ENCODE peak calls at places on chromosomes 12 and 14, in four cellular contexts. One of them, this sample, is unnamed. For H3K4me1, the result is how much of the 10 kb centered on the place peaks cover.

GRCh38 chr12:104653730-104654328 is 197.1 kb downstream of the CHST11 start:
- DNase-seq in cardiac muscle cell: no peak
- DNase-seq in lower lobe of right lung: no peak
- DNase-seq in OCI-LY7: peak
- DNase-seq in this sample: no peak

GRCh38 chr12:14185441-14186192 is 179.9 kb upstream of the ATF7IP start:
- DNase-seq in OCI-LY7: peak
- DNase-seq in cardiac muscle cell: peak
- DNase-seq in lower lobe of right lung: no peak
- DNase-seq in this sample: no peak

GRCh38 chr12:42918387-42918786 is 328.8 kb upstream of the PRICKLE1 start:
- DNase-seq in OCI-LY7: no peak
- DNase-seq in cardiac muscle cell: peak
- DNase-seq in lower lobe of right lung: no peak
- DNase-seq in this sample: no peak

GRCh38 chr14:26200675-26201074 is 397.2 kb downstream of the NOVA1 start:
- DNase-seq in lower lobe of right lung: no peak
- DNase-seq in cardiac muscle cell: no peak
- DNase-seq in OCI-LY7: no peak
- DNase-seq in this sample: no peak

GRCh38 chr12:55906056-55906455 is 21.6 kb downstream of the PYM1 start:
- DNase-seq in lower lobe of right lung: no peak
- DNase-seq in OCI-LY7: no peak
- DNase-seq in cardiac muscle cell: no peak
- DNase-seq in this sample: no peak

GRCh38 chr12:52285851-52286530 is 5.3 kb downstream of the KRT81 start:
- DNase-seq in lower lobe of right lung: no peak
- DNase-seq in OCI-LY7: no peak
- DNase-seq in cardiac muscle cell: no peak
- DNase-seq in this sample: no peak

GRCh38 chr12:113468365-113469223 is 3.1 kb downstream of the LHX5 start:
- DNase-seq in cardiac muscle cell: peak
- DNase-seq in lower lobe of right lung: no peak
- DNase-seq in OCI-LY7: no peak
- DNase-seq in this sample: no peak

GRCh38 chr12:121812320-121812871 is 8.6 kb downstream of the SETD1B start:
- DNase-seq in lower lobe of right lung: peak
- DNase-seq in cardiac muscle cell: peak
- DNase-seq in OCI-LY7: peak
- DNase-seq in this sample: peak

GRCh38 chr12:103844296-103844695 is 3.3 kb upstream of the NT5DC3 start:
- DNase-seq in OCI-LY7: no peak
- DNase-seq in lower lobe of right lung: no peak
- DNase-seq in cardiac muscle cell: no peak
- DNase-seq in this sample: no peak

GRCh38 chr12:106133136-106134087 is 5.3 kb downstream of the NUAK1 start:
- DNase-seq in lower lobe of right lung: no peak
- DNase-seq in cardiac muscle cell: no peak
- DNase-seq in OCI-LY7: no peak
- DNase-seq in this sample: no peak

GRCh38 chr14:30214456-30215090 is 286.9 kb upstream of the PRKD1 start:
- DNase-seq in lower lobe of right lung: no peak
- DNase-seq in cardiac muscle cell: peak
- DNase-seq in OCI-LY7: peak
- DNase-seq in this sample: no peak

GRCh38 chr12:1666215-1666614 is 24.7 kb upstream of the ADIPOR2 start:
- DNase-seq in OCI-LY7: no peak
- DNase-seq in lower lobe of right lung: no peak
- DNase-seq in cardiac muscle cell: no peak
- DNase-seq in this sample: no peak

GRCh38 chr14:95440951-95441350 is 75.5 kb downstream of the SYNE3 start:
- DNase-seq in cardiac muscle cell: no peak
- DNase-seq in OCI-LY7: no peak
- DNase-seq in lower lobe of right lung: no peak
- DNase-seq in this sample: no peak

GRCh38 chr12:10214131-10214876 is 1.6 kb downstream of the GABARAPL1 start:
- DNase-seq in OCI-LY7: no peak
- DNase-seq in lower lobe of right lung: no peak
- DNase-seq in cardiac muscle cell: peak
- DNase-seq in this sample: no peak

GRCh38 chr14:94571395-94571794 is 9.8 kb upstream of the SERPINA5 start:
- DNase-seq in OCI-LY7: no peak
- DNase-seq in cardiac muscle cell: no peak
- DNase-seq in lower lobe of right lung: no peak
- DNase-seq in this sample: no peak

GRCh38 chr14:61514006-61514830 is 181.1 kb upstream of the HIF1A start:
- DNase-seq in OCI-LY7: no peak
- DNase-seq in lower lobe of right lung: no peak
- DNase-seq in cardiac muscle cell: no peak
- DNase-seq in this sample: no peak

GRCh38 chr12:127052491-127053232 is 1214.3 kb upstream of the TMEM132C start:
- DNase-seq in OCI-LY7: no peak
- DNase-seq in cardiac muscle cell: no peak
- DNase-seq in lower lobe of right lung: no peak
- DNase-seq in this sample: no peak

GRCh38 chr12:43148711-43149110 is 403.3 kb downstream of the ADAMTS20 start:
- DNase-seq in lower lobe of right lung: no peak
- DNase-seq in cardiac muscle cell: no peak
- DNase-seq in OCI-LY7: no peak
- DNase-seq in this sample: no peak

GRCh38 chr12:120820885-120821510 is 83.2 kb downstream of the SPPL3 start:
- DNase-seq in lower lobe of right lung: no peak
- DNase-seq in OCI-LY7: no peak
- DNase-seq in cardiac muscle cell: no peak
- DNase-seq in this sample: no peak

GRCh38 chr14:37329189-37330001 is 131.7 kb downstream of the MIPOL1 start:
- DNase-seq in lower lobe of right lung: no peak
- DNase-seq in OCI-LY7: no peak
- DNase-seq in cardiac muscle cell: no peak
- DNase-seq in this sample: no peak

GRCh38 chr14:53620325-53620716 is 336.3 kb downstream of the BMP4 start:
- DNase-seq in cardiac muscle cell: no peak
- DNase-seq in OCI-LY7: no peak
- DNase-seq in lower lobe of right lung: no peak
- DNase-seq in this sample: no peak

GRCh38 chr14:63438065-63438757 is 105.0 kb downstream of the PPP2R5E start:
- DNase-seq in lower lobe of right lung: no peak
- DNase-seq in cardiac muscle cell: no peak
- DNase-seq in OCI-LY7: peak
- DNase-seq in this sample: no peak

GRCh38 chr12:52181757-52182156 is 10.1 kb downstream of the KRT80 start:
- DNase-seq in lower lobe of right lung: no peak
- DNase-seq in cardiac muscle cell: peak
- DNase-seq in OCI-LY7: no peak
- DNase-seq in this sample: no peak

GRCh38 chr12:106073179-106073578 is 65.6 kb downstream of the NUAK1 start:
- DNase-seq in OCI-LY7: no peak
- DNase-seq in cardiac muscle cell: no peak
- DNase-seq in lower lobe of right lung: no peak
- DNase-seq in this sample: no peak

GRCh38 chr12:66823857-66824570 is 145.1 kb upstream of the GRIP1 start:
- DNase-seq in OCI-LY7: no peak
- DNase-seq in lower lobe of right lung: no peak
- DNase-seq in cardiac muscle cell: peak
- DNase-seq in this sample: no peak

GRCh38 chr14:26138764-26139445 is 458.9 kb downstream of the NOVA1 start:
- DNase-seq in lower lobe of right lung: no peak
- DNase-seq in cardiac muscle cell: no peak
- DNase-seq in OCI-LY7: no peak
- DNase-seq in this sample: no peak

GRCh38 chr12:32589165-32589891 is 89.8 kb upstream of the DNM1L start:
- DNase-seq in lower lobe of right lung: no peak
- DNase-seq in cardiac muscle cell: no peak
- DNase-seq in OCI-LY7: no peak
- DNase-seq in this sample: no peak

GRCh38 chr12:16385779-16386646 is 38.6 kb downstream of the MGST1 start:
- DNase-seq in OCI-LY7: peak
- DNase-seq in lower lobe of right lung: no peak
- DNase-seq in cardiac muscle cell: peak
- DNase-seq in this sample: no peak

GRCh38 chr14:88189040-88189839 is 133.8 kb downstream of the KCNK10 start:
- DNase-seq in OCI-LY7: peak
- DNase-seq in lower lobe of right lung: no peak
- DNase-seq in cardiac muscle cell: peak
- DNase-seq in this sample: no peak

GRCh38 chr14:74834682-74835392 is 41.1 kb downstream of the PROX2 start:
- DNase-seq in lower lobe of right lung: no peak
- DNase-seq in OCI-LY7: no peak
- DNase-seq in cardiac muscle cell: no peak
- DNase-seq in this sample: no peak

GRCh38 chr12:128140551-128140950 is 126.4 kb upstream of the TMEM132C start:
- DNase-seq in cardiac muscle cell: no peak
- DNase-seq in lower lobe of right lung: no peak
- DNase-seq in OCI-LY7: no peak
- DNase-seq in this sample: no peak

DNA sequence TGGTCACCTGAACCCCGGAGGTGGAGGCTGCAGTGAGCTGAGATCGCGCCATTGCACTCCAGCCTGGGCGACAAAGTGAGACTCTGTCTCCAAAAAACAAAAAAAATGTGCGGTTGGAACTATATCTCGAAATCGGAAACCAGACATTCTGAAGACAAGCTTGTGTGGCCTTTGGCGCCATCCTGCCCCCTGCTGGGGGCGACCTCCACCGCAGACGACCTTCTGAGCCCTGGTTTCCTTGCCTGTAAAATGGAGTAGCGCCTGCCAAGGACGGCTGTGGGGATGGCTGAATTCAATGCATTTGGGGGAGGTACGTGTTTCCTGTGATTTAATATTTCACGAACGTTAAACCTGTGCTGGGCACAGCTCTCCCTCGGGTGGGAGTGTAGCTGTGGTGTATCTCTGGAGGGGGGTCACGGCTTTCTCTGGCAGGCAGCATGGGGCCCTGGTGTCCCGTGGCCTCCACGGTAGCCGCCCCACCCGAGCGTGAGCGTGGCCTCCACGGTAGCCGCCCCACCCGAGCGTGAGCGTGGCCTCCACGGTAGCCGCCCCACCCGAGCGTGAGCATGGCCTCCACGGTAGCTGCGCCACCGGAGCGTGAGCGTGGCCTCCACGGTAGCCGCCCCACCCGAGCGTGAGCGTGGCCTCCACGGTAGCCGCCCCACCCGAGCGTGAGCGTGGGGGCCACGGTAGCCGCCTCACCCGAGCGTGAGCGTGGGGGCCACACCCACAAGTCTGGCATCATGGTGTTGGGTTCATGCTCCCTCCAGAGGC is 55.3 kb downstream of the LRCOL1 start:
- DNase-seq in OCI-LY7: peak
- DNase-seq in lower lobe of right lung: no peak
- DNase-seq in cardiac muscle cell: no peak
- DNase-seq in this sample: no peak
- TF ChIP-seq CTCF in OCI-LY7: peak
- TF ChIP-seq CTCF in lower lobe of right lung: peak
- TF ChIP-seq CTCF in cardiac muscle cell: peak
- TF ChIP-seq CTCF in this sample: peak

GRCh38 chr12:53952871-53953734 is 1.6 kb upstream of the HOXC12 start:
- DNase-seq in lower lobe of right lung: no peak
- DNase-seq in cardiac muscle cell: no peak
- DNase-seq in OCI-LY7: no peak
- DNase-seq in this sample: no peak
- H3K4me1 ChIP-seq in lower lobe of right lung: under half
- H3K4me1 ChIP-seq in cardiac muscle cell: under half
- H3K4me1 ChIP-seq in OCI-LY7: under half
- H3K4me1 ChIP-seq in this sample: under half

DNA sequence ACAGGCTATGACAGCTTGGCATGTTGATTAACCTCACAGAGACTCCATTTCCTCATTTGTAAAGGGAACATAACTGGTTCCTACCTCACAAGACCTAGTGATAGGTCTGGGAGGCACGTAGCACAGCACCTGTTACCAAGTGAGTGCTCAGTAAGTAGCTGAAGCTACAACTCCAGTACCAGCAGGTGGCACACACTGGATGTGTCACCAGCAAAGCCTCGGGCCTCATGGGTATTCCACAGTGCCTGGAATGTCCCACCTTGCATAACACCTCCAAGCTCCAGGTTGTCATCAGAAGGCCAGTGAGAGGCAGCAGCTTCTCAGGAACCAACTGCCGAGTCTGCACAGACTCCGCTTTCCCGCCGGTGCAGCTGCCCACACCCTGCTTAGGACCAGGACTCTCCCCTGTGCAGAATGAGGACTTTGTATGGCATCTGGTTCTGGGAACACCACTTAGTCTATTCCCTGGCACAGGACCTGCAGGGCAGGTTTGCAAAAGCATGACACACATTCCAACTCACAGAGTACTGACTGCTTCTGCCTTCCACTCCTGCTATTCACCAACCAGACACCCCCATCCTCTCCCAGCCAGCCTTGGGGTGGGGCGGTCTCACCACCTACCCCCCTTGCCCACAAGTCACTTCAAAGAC is 4.2 kb downstream of the VDR start:
- DNase-seq in cardiac muscle cell: no peak
- DNase-seq in lower lobe of right lung: peak
- DNase-seq in OCI-LY7: peak
- DNase-seq in this sample: peak
- TF ChIP-seq CTCF in cardiac muscle cell: no peak
- TF ChIP-seq CTCF in lower lobe of right lung: no peak
- TF ChIP-seq CTCF in OCI-LY7: peak
- TF ChIP-seq CTCF in this sample: peak

GRCh38 chr12:177336-177979 is 36.5 kb downstream of the SLC6A12 start:
- DNase-seq in cardiac muscle cell: no peak
- DNase-seq in lower lobe of right lung: no peak
- DNase-seq in OCI-LY7: no peak
- DNase-seq in this sample: no peak

GRCh38 chr12:179131-179884 is 34.6 kb downstream of the SLC6A12 start:
- DNase-seq in OCI-LY7: no peak
- DNase-seq in cardiac muscle cell: no peak
- DNase-seq in lower lobe of right lung: no peak
- DNase-seq in this sample: no peak

GRCh38 chr12:178715-179109 is 35.2 kb downstream of the SLC6A12 start:
- DNase-seq in OCI-LY7: no peak
- DNase-seq in cardiac muscle cell: no peak
- DNase-seq in lower lobe of right lung: no peak
- DNase-seq in this sample: no peak

GRCh38 chr12:176321-177181 is 37.4 kb downstream of the SLC6A12 start:
- DNase-seq in lower lobe of right lung: no peak
- DNase-seq in cardiac muscle cell: peak
- DNase-seq in OCI-LY7: no peak
- DNase-seq in this sample: no peak

DNA sequence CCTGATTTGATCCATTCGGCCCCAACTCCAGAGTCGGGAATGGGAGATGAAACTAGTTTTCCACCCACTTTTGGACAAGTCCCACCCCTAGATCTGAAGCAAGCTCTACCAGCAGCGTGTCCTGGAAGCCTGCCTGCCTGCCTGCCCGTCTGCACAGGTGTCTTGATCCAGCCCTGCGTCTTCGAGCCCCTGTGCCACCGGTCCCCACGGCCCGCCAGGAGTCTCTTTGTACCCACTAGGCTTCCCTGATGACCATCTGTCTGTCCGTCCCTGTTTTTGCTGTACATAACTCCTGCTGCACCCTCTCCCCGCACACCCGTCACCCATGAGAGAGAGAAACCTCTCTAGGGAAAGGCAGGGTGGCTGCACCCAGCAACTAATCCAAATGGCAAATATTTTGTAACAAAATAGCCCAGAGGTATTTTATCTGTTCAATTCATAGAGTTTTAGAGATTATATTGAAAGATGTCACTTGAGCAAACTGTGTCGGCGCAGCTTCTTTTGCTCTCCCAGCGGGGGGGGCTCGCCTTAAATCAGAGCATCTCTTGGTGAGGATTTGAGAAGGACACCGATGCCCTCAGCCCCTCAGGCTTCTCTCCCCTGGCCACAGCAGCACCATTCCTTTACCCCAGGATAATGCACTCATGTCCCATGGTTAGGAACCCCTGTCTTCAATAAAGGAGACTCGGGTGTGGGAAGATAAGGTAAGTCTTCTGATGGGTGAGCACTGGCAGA is 35.8 kb downstream of the SLC6A12 start:
- DNase-seq in cardiac muscle cell: no peak
- DNase-seq in lower lobe of right lung: no peak
- DNase-seq in OCI-LY7: no peak
- DNase-seq in this sample: no peak
- H3K4me1 ChIP-seq in cardiac muscle cell: under half
- H3K4me1 ChIP-seq in lower lobe of right lung: under half
- H3K4me1 ChIP-seq in OCI-LY7: under half
- H3K4me1 ChIP-seq in this sample: under half